ENCODE peak calls at places on chromosomes 6 and 20, in six cellular contexts. M, E, L, S, O and G are unnamed samples.

GRCh38 chr20:4272225-4272624 is 256.9 kb upstream of the RNF24 start:
- DNase-seq in M (no peak), E (no peak), L (no peak), S (no peak), O (no peak), G (no peak)

GRCh38 chr20:1806456-1806855 is 88.8 kb upstream of the SIRPA start:
- DNase-seq in M (no peak), E (no peak), L (no peak), S (no peak), O (no peak), G (no peak)

GRCh38 chr20:49647509-49647908 is 66.2 kb downstream of the B4GALT5 start:
- DNase-seq in M (no peak), E (no peak), L (no peak), S (no peak), O (no peak), G (no peak)

GRCh38 chr6:150535818-150536220 is 63.9 kb upstream of the PLEKHG1 start:
- DNase-seq in M (no peak), E (no peak), L (no peak), S (no peak), O (no peak), G (no peak)

GRCh38 chr6:48671506-48671905 is 560.5 kb upstream of the PTCHD4 start:
- DNase-seq in M (no peak), E (no peak), L (no peak), S (no peak), O (no peak), G (no peak)

GRCh38 chr20:63520939-63521601 is 505 bp downstream of the PPDPF start:
- DNase-seq in M (peak), E (no peak), L (peak), S (peak), O (peak), G (peak)

GRCh38 chr20:728022-728944 is 40.0 kb downstream of the SLC52A3 start:
- DNase-seq in M (peak), E (peak), L (no peak), S (no peak), O (no peak), G (peak)

GRCh38 chr20:56628873-56629463 is at the start of gene TFAP2C:
- DNase-seq in M (peak), E (peak), L (peak), S (peak), O (no peak), G (peak)

GRCh38 chr6:6875818-6876470 is 231.8 kb upstream of the RREB1 start:
- DNase-seq in M (no peak), E (no peak), L (peak), S (no peak), O (no peak), G (peak)

GRCh38 chr6:6869084-6869483 is 238.7 kb upstream of the RREB1 start:
- DNase-seq in M (no peak), E (no peak), L (no peak), S (no peak), O (no peak), G (no peak)

GRCh38 chr6:6870914-6871313 is 236.8 kb upstream of the RREB1 start:
- DNase-seq in M (no peak), E (no peak), L (no peak), S (no peak), O (no peak), G (no peak)

GRCh38 chr6:6872924-6873344 is 234.8 kb upstream of the RREB1 start:
- DNase-seq in M (no peak), E (no peak), L (no peak), S (no peak), O (no peak), G (no peak)
- TF ChIP-seq POLR2A in M (no peak), E (peak), L (no peak), S (no peak), O (no peak), G (no peak)

GRCh38 chr20:9128586-9128985 is 59.7 kb downstream of the PLCB4 start:
- DNase-seq in M (no peak), E (no peak), L (no peak), S (no peak), O (no peak), G (no peak)

GRCh38 chr20:9131841-9132240 is 63.0 kb downstream of the PLCB4 start:
- DNase-seq in M (no peak), E (no peak), L (no peak), S (no peak), O (no peak), G (no peak)

GRCh38 chr20:9126527-9126926 is 57.6 kb downstream of the PLCB4 start:
- DNase-seq in M (no peak), E (no peak), L (no peak), S (no peak), O (no peak), G (no peak)

GRCh38 chr20:9129756-9130155 is 60.9 kb downstream of the PLCB4 start:
- DNase-seq in M (no peak), E (no peak), L (no peak), S (no peak), O (no peak), G (no peak)

GRCh38 chr20:9130407-9130995 is 61.6 kb downstream of the PLCB4 start:
- DNase-seq in M (no peak), E (no peak), L (no peak), S (no peak), O (no peak), G (no peak)
- TF ChIP-seq POLR2A in M (no peak), E (no peak), L (no peak), S (no peak), O (no peak), G (no peak)

GRCh38 chr6:44201638-44202303 is 15.0 kb upstream of the MYMX start:
- DNase-seq in M (no peak), E (no peak), L (peak), S (no peak), O (no peak), G (no peak)
- TF ChIP-seq POLR2A in M (no peak), E (no peak), L (no peak), S (no peak), O (no peak), G (no peak)

DNA sequence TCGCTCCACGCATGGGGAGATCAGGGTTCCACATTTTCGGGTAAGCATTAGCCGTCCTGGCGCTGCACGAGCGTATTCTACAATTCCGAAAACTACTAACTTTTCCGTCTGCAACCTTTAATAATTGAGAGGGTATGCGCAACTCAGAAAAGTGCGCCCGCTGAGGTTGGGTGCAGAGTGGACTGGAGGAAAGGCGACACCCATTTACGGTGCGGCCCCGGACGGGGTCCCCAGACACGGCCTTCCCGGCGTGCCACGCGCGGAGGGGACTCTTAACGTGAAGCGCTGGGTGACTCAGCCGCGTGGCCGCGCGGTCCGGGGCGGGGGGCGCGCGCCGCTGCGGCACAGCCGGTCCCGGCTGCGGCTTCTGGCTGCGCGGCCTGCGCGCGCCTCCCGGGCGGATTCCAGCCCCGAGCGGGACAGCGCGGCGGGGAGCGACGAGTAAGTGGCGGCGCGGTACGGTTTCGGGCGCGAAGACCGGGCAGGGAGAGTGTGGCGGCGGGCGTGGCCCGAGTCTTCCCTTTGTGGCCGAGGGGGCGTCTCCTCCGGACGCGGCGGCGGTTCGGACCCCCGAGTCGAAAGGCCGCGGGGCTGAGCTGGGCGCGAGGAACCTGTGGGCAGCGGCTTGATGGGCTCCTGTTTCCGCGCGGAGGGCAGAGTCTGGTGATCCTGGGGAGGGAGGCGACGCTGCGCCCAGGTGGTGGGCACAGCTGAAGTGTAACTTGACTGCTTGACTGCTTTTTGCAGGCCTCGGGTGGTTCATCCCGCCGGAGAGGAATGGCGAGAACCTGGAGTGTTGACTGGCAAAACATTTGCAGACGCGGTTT is at the start of the genes KCTD20 and PXT1:
- DNase-seq in M (peak), E (peak), L (peak), S (peak), O (peak), G (peak)
- TF ChIP-seq POLR2A in M (peak), E (peak), L (peak), S (peak), O (peak), G (peak)

GRCh38 chr6:121884056-121884455 is 448.6 kb downstream of the GJA1 start:
- DNase-seq in M (no peak), E (no peak), L (no peak), S (no peak), O (no peak), G (no peak)
- TF ChIP-seq POLR2A in M (no peak), E (no peak), L (no peak), S (no peak), O (no peak), G (no peak)

GRCh38 chr6:2429032-2429431 is 183.6 kb upstream of the GMDS start:
- DNase-seq in M (no peak), E (no peak), L (no peak), S (no peak), O (no peak), G (no peak)

GRCh38 chr6:2432258-2432657 is 186.9 kb upstream of the GMDS start:
- DNase-seq in M (no peak), E (no peak), L (peak), S (no peak), O (no peak), G (no peak)

GRCh38 chr6:2429460-2429859 is 184.1 kb upstream of the GMDS start:
- DNase-seq in M (no peak), E (no peak), L (no peak), S (no peak), O (no peak), G (no peak)

GRCh38 chr6:2430617-2431016 is 185.2 kb upstream of the GMDS start:
- DNase-seq in M (no peak), E (no peak), L (no peak), S (no peak), O (no peak), G (no peak)

GRCh38 chr6:2426561-2427340 is 181.3 kb upstream of the GMDS start:
- DNase-seq in M (no peak), E (no peak), L (no peak), S (no peak), O (no peak), G (no peak)
- TF ChIP-seq POLR2A in M (no peak), E (no peak), L (no peak), S (no peak), O (no peak), G (no peak)

GRCh38 chr6:168268755-168269154 is 50.8 kb downstream of the DACT2 start:
- DNase-seq in M (no peak), E (no peak), L (no peak), S (no peak), O (no peak), G (no peak)
- TF ChIP-seq POLR2A in M (no peak), E (no peak), L (no peak), S (no peak), O (no peak), G (no peak)

GRCh38 chr6:20909621-20910020 is 375.4 kb downstream of the CDKAL1 start:
- DNase-seq in M (no peak), E (no peak), L (no peak), S (no peak), O (no peak), G (no peak)

GRCh38 chr6:20911826-20912225 is 377.6 kb downstream of the CDKAL1 start:
- DNase-seq in M (no peak), E (no peak), L (no peak), S (no peak), O (no peak), G (no peak)

GRCh38 chr6:20905377-20905776 is 371.1 kb downstream of the CDKAL1 start:
- DNase-seq in M (no peak), E (no peak), L (no peak), S (no peak), O (no peak), G (no peak)

GRCh38 chr6:20907486-20908071 is 373.3 kb downstream of the CDKAL1 start:
- DNase-seq in M (no peak), E (no peak), L (no peak), S (no peak), O (no peak), G (no peak)

DNA sequence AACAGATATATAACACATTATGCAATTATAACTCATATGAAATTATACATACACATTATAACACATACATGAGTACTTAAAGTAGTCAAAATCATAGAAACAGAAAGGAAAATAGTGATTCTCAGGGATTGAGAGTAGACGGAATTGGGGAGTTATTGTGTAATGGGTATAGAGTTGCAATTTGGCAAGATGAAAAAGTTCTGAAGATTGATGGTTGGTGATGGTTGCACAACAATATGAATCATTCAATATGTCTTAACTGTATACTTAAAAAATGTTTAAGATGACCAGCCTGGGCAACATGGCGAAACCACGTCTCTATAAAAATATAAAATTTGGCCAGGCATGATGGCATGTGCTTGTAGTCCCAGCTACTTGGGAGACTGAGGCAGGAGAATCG is 372.7 kb downstream of the CDKAL1 start:
- DNase-seq in M (no peak), E (no peak), L (no peak), S (no peak), O (no peak), G (no peak)
- TF ChIP-seq POLR2A in M (no peak), E (no peak), L (no peak), S (no peak), O (no peak), G (no peak)